ENCODE peak calls at places on chromosomes 2 and 18, in four cellular contexts. W is ovary, D is stomach, J is HCT116. V is an unnamed sample.

GRCh38 chr18:47191956-47192355 is 15.8 kb upstream of the IER3IP1 start:
- DNase-seq in W (no peak), D (no peak), J (no peak), V (no peak)

GRCh38 chr2:11596801-11597200 is 63.0 kb downstream of the GREB1 start:
- DNase-seq in W (no peak), D (no peak), J (no peak), V (no peak)

GRCh38 chr2:12227941-12228608 is 481.6 kb downstream of the LPIN1 start:
- DNase-seq in W (no peak), D (no peak), J (no peak), V (no peak)

GRCh38 chr18:32093106-32093511 is 1.4 kb downstream of the RNF138 start:
- DNase-seq in W (peak), D (peak), J (no peak), V (peak)

GRCh38 chr2:29233428-29233827 is 118.2 kb downstream of the CLIP4 start:
- DNase-seq in W (no peak), D (no peak), J (no peak), V (no peak)

GRCh38 chr18:58223717-58224424 is 179.8 kb downstream of the NEDD4L start:
- DNase-seq in W (no peak), D (peak), J (peak), V (no peak)

GRCh38 chr2:223058952-223059716 is 7.1 kb downstream of the KCNE4 start:
- DNase-seq in W (no peak), D (peak), J (no peak), V (no peak)

GRCh38 chr2:120842456-120843439 is 107.1 kb downstream of the GLI2 start:
- DNase-seq in W (no peak), D (no peak), J (no peak), V (no peak)

GRCh38 chr18:67551146-67551545 is 34.6 kb upstream of the DSEL start:
- DNase-seq in W (no peak), D (no peak), J (no peak), V (no peak)

GRCh38 chr2:205670292-205670691 is 12.0 kb upstream of the NRP2 start:
- DNase-seq in W (no peak), D (no peak), J (no peak), V (no peak)

GRCh38 chr2:217706513-217706912 is 296.3 kb downstream of the TNS1 start:
- DNase-seq in W (no peak), D (no peak), J (no peak), V (no peak)

GRCh38 chr2:217451634-217452033 is 551.2 kb downstream of the TNS1 start:
- DNase-seq in W (no peak), D (no peak), J (no peak), V (no peak)

GRCh38 chr2:201234167-201235139 is 25.9 kb upstream of the CASP8 start:
- DNase-seq in W (no peak), D (no peak), J (no peak), V (no peak)

GRCh38 chr2:206368933-206369569 is 74.3 kb upstream of the ADAM23 start:
- DNase-seq in W (no peak), D (no peak), J (no peak), V (no peak)

GRCh38 chr2:174004900-174005605 is 39.9 kb upstream of the SP3 start:
- DNase-seq in W (no peak), D (no peak), J (no peak), V (no peak)

GRCh38 chr2:121093735-121094520 is 191.1 kb downstream of the TFCP2L1 start:
- DNase-seq in W (no peak), D (no peak), J (no peak), V (no peak)

GRCh38 chr2:223566398-223566797 is 35.8 kb downstream of the SCG2 start:
- DNase-seq in W (no peak), D (no peak), J (no peak), V (no peak)

GRCh38 chr2:221675509-221675908 is 103.4 kb upstream of the EPHA4 start:
- DNase-seq in W (no peak), D (no peak), J (no peak), V (no peak)

GRCh38 chr2:40380721-40381120 is 71.2 kb downstream of the SLC8A1 start:
- DNase-seq in W (no peak), D (no peak), J (no peak), V (no peak)

GRCh38 chr2:229237270-229237669 is 33.8 kb downstream of the PID1 start:
- DNase-seq in W (no peak), D (no peak), J (no peak), V (no peak)

GRCh38 chr2:221610675-221611074 is 38.6 kb upstream of the EPHA4 start:
- DNase-seq in W (no peak), D (no peak), J (no peak), V (no peak)

GRCh38 chr2:149885468-149885867 is 297.9 kb upstream of the MMADHC start:
- DNase-seq in W (no peak), D (no peak), J (no peak), V (no peak)

GRCh38 chr2:233928594-233929351 is 11.6 kb downstream of the TRPM8 start:
- DNase-seq in W (no peak), D (peak), J (no peak), V (no peak)

GRCh38 chr2:232333361-232334135 is 45.0 kb upstream of the ALPP start:
- DNase-seq in W (peak), D (no peak), J (no peak), V (no peak)

GRCh38 chr2:50863856-50864255 is 168.1 kb downstream of the NRXN1 start:
- DNase-seq in W (no peak), D (no peak), J (no peak), V (no peak)

DNA sequence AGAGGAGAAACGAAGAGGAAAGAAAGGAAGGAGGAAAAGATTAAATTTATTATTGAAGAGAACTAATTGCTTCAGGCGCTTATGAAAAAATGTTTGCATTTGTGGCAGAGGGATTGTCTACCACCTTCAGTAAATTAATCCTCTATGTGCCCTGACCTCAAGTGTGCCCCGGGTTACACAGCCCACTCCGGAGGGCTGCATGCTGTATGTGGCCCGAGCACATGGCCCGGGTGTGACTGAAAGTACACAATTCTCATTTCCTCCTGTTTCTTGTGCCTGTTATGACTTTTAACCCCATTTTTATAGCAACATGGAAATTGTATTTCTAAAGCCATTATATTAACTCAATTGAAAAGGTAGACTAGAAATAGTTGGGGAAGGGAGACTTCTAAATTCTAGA is 38.8 kb downstream of the ZEB2 start:
- DNase-seq in W (no peak), D (no peak), J (no peak), V (no peak)
- TF ChIP-seq POLR2A in W (no peak), D (no peak), J (no peak), V (no peak)

DNA sequence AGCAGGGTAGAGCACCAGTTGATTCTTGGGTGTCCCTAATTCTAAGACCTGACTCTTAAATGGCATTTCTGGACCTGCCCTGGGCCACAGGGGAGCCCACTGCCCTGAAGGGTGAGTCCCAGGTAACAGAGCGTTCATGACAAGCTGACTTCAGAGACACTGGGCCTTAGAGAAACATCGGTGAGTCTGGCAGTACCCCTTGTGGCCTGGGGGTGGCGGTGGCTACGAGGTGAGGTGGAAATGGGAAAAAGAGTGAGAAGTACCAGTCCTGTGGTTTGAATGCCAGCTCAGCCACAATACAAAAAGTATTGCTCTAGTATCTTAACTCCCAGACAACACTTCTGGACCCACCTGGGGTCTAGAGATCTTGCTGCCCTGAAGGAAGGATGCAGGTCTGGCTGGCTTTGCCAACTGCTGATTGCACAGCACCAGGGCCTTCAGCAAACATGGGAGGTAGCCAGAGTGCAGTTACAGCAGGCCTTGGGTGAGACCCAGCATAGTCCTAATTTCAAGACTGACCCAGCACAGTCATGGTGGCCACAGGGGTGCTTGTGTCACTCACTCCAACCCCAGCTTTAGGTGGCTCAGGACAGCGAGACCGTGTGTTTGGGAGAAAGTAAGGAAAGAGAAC is 44.5 kb downstream of the USP34 start:
- DNase-seq in W (no peak), D (peak), J (peak), V (peak)
- H3K4me3 ChIP-seq in W (no peak), D (no peak), J (no peak), V (no peak)

GRCh38 chr18:33918571-33918970 is 306.1 kb downstream of the NOL4 start:
- DNase-seq in W (no peak), D (no peak), J (no peak), V (no peak)

GRCh38 chr18:33914399-33914798 is 310.3 kb downstream of the NOL4 start:
- DNase-seq in W (no peak), D (no peak), J (no peak), V (no peak)

GRCh38 chr18:33916200-33916599 is 308.5 kb downstream of the NOL4 start:
- DNase-seq in W (no peak), D (no peak), J (no peak), V (no peak)
- TF ChIP-seq CTCF in W (no peak), D (no peak), J (no peak), V (no peak)

GRCh38 chr18:74499633-74500032 is 3.5 kb downstream of the CNDP2 start:
- DNase-seq in W (peak), D (peak), J (no peak), V (peak)
- TF ChIP-seq POLR2A in W (no peak), D (no peak), J (no peak), V (no peak)

DNA sequence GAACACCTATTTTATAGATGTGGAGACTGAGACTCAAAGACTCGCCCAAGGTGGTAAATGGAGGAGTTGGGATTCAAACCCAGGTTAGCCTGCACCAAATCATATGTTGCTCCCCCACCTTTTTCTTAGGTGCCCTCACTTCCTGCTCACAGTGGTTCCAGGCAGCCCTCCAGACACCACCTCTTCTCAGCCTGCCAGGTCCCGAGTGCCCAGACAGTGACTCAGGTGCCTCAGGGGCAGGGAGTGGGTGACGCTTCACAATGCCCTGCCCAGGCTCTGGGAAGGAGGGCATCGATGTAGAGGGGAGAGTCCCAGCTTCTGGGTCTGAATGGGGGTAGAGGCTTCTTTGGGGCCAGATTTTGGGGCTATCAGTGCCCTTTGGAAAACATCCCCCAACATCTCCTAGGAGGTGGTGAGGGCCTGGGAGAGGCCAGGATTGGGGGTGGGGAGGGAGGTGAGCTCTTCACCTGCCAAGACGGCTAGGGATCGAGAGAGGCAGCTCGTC is 5.2 kb upstream of the DNAJB2 start:
- DNase-seq in W (no peak), D (no peak), J (peak), V (no peak)
- H3K4me3 ChIP-seq in W (no peak), D (no peak), J (peak), V (no peak)

DNA sequence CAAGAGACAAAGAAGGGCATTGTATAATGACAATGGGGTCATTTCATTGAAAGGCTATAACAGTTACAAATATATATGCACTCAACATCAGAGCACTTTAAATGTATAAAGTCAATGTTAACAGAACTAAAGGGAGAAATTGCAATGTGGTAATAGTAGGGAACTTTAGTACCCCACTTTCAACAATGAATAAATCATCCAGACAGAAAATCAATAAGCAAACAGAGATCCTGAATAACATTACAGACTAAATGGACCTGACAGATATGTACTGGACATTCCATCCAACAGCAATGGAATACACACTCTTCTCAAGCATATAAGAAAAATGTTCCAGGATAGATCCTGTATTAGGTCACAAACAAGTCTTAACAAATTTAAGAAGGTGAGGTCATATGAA is 90.5 kb upstream of the ALKAL2 start:
- DNase-seq in W (no peak), D (no peak), J (no peak), V (no peak)
- TF ChIP-seq CTCF in W (no peak), D (no peak), J (no peak), V (no peak)